ENCODE peak calls at places on chromosome 22, in four cellular contexts. One of them, this sample, is unnamed.

GRCh38 chr22:17471901-17472566 is 91.3 kb upstream of the SLC25A18 start:
- DNase-seq in DMS79 treated with DMSO at 0.1 percent for 48 hours: no peak
- DNase-seq in thyroid gland: no peak
- DNase-seq in T-helper 2 cell treated with Interferon-gamma antibody and Interleukin-4, amounts not matched to agents 5 μg/mL and 100 μg/mL, for 36 hours: no peak
- DNase-seq in this sample: no peak

GRCh38 chr22:39661842-39662676 is 91.5 kb downstream of the CACNA1I start:
- DNase-seq in DMS79 treated with DMSO at 0.1 percent for 48 hours: no peak
- DNase-seq in thyroid gland: peak; percentile 12
- DNase-seq in T-helper 2 cell treated with Interferon-gamma antibody and Interleukin-4, amounts not matched to agents 5 μg/mL and 100 μg/mL, for 36 hours: peak; percentile 66
- DNase-seq in this sample: peak; percentile 70

GRCh38 chr22:20117656-20118571 is 888 bp upstream of the TRMT2A start:
- DNase-seq in DMS79 treated with DMSO at 0.1 percent for 48 hours: no peak
- DNase-seq in thyroid gland: peak; percentile 17
- DNase-seq in T-helper 2 cell treated with Interferon-gamma antibody and Interleukin-4, amounts not matched to agents 5 μg/mL and 100 μg/mL, for 36 hours: peak; percentile 83
- DNase-seq in this sample: no peak

GRCh38 chr22:32879550-32879949 is 78.0 kb downstream of the TIMP3 start:
- DNase-seq in DMS79 treated with DMSO at 0.1 percent for 48 hours: no peak
- DNase-seq in thyroid gland: no peak
- DNase-seq in T-helper 2 cell treated with Interferon-gamma antibody and Interleukin-4, amounts not matched to agents 5 μg/mL and 100 μg/mL, for 36 hours: no peak
- DNase-seq in this sample: no peak

GRCh38 chr22:22378446-22379415 is 129.8 kb downstream of the ZNF280B start:
- DNase-seq in DMS79 treated with DMSO at 0.1 percent for 48 hours: no peak
- DNase-seq in thyroid gland: no peak
- DNase-seq in T-helper 2 cell treated with Interferon-gamma antibody and Interleukin-4, amounts not matched to agents 5 μg/mL and 100 μg/mL, for 36 hours: no peak
- DNase-seq in this sample: no peak

GRCh38 chr22:39290724-39291161 is 28.7 kb downstream of the RPL3 start:
- DNase-seq in DMS79 treated with DMSO at 0.1 percent for 48 hours: no peak
- DNase-seq in thyroid gland: peak; percentile 73
- DNase-seq in T-helper 2 cell treated with Interferon-gamma antibody and Interleukin-4, amounts not matched to agents 5 μg/mL and 100 μg/mL, for 36 hours: no peak
- DNase-seq in this sample: no peak

GRCh38 chr22:42608481-42609361 is 6.0 kb downstream of the POLDIP3 start:
- DNase-seq in DMS79 treated with DMSO at 0.1 percent for 48 hours: no peak
- DNase-seq in thyroid gland: peak; percentile 32
- DNase-seq in T-helper 2 cell treated with Interferon-gamma antibody and Interleukin-4, amounts not matched to agents 5 μg/mL and 100 μg/mL, for 36 hours: no peak
- DNase-seq in this sample: no peak

GRCh38 chr22:43226368-43226979 is 39.5 kb upstream of the TTLL12 start:
- DNase-seq in DMS79 treated with DMSO at 0.1 percent for 48 hours: no peak
- DNase-seq in thyroid gland: no peak
- DNase-seq in T-helper 2 cell treated with Interferon-gamma antibody and Interleukin-4, amounts not matched to agents 5 μg/mL and 100 μg/mL, for 36 hours: no peak
- DNase-seq in this sample: no peak

GRCh38 chr22:39524753-39525657 is 4.6 kb downstream of the ATF4 start:
- DNase-seq in DMS79 treated with DMSO at 0.1 percent for 48 hours: no peak
- DNase-seq in thyroid gland: no peak
- DNase-seq in T-helper 2 cell treated with Interferon-gamma antibody and Interleukin-4, amounts not matched to agents 5 μg/mL and 100 μg/mL, for 36 hours: no peak
- DNase-seq in this sample: no peak

GRCh38 chr22:37194750-37195149 is 6.7 kb upstream of the C1QTNF6 start:
- DNase-seq in DMS79 treated with DMSO at 0.1 percent for 48 hours: no peak
- DNase-seq in thyroid gland: no peak
- DNase-seq in T-helper 2 cell treated with Interferon-gamma antibody and Interleukin-4, amounts not matched to agents 5 μg/mL and 100 μg/mL, for 36 hours: no peak
- DNase-seq in this sample: no peak

GRCh38 chr22:49638788-49639187 is 188.9 kb downstream of the BRD1 start:
- DNase-seq in DMS79 treated with DMSO at 0.1 percent for 48 hours: no peak
- DNase-seq in thyroid gland: peak; percentile 12
- DNase-seq in T-helper 2 cell treated with Interferon-gamma antibody and Interleukin-4, amounts not matched to agents 5 μg/mL and 100 μg/mL, for 36 hours: no peak
- DNase-seq in this sample: no peak

GRCh38 chr22:20777420-20778177 is 3.7 kb downstream of the SERPIND1 start:
- DNase-seq in DMS79 treated with DMSO at 0.1 percent for 48 hours: peak; percentile 48
- DNase-seq in thyroid gland: no peak
- DNase-seq in T-helper 2 cell treated with Interferon-gamma antibody and Interleukin-4, amounts not matched to agents 5 μg/mL and 100 μg/mL, for 36 hours: peak; percentile 8
- DNase-seq in this sample: peak; percentile 10

GRCh38 chr22:49300241-49300640 is 527.4 kb downstream of the BRD1 start:
- DNase-seq in DMS79 treated with DMSO at 0.1 percent for 48 hours: no peak
- DNase-seq in thyroid gland: no peak
- DNase-seq in T-helper 2 cell treated with Interferon-gamma antibody and Interleukin-4, amounts not matched to agents 5 μg/mL and 100 μg/mL, for 36 hours: no peak
- DNase-seq in this sample: no peak

This sample was measured in NCI-H1105 treated with DMSO at 0.1 percent for 48 hours.